ENCODE peak calls at places on chromosomes 5 and 9, in six cellular contexts. F, U, R, Y, G and O are unnamed samples.

GRCh38 chr9:19992556-19992955 is 203.7 kb upstream of the SLC24A2 start:
- DNase-seq in G (no peak), F (no peak), R (no peak), Y (no peak), U (no peak), O (no peak)

GRCh38 chr9:76215066-76215465 is 179.2 kb downstream of the RFK start:
- DNase-seq in Y (no peak), F (peak), U (no peak), R (no peak), G (no peak), O (no peak)

GRCh38 chr9:21682981-21683380 is 119.5 kb upstream of the MTAP start:
- DNase-seq in R (no peak), Y (no peak), U (no peak), G (no peak), F (peak), O (no peak)

GRCh38 chr5:24320633-24321032 is 324.1 kb downstream of the CDH10 start:
- DNase-seq in Y (no peak), F (no peak), G (no peak), R (no peak), U (no peak), O (no peak)

GRCh38 chr5:110900829-110901228 is 162.0 kb downstream of the SLC25A46 start:
- DNase-seq in G (no peak), R (no peak), F (no peak), Y (no peak), U (no peak), O (no peak)

GRCh38 chr5:124662261-124662781 is 84.1 kb downstream of the ZNF608 start:
- DNase-seq in F (peak), R (no peak), U (peak), G (peak), Y (no peak), O (no peak)

GRCh38 chr5:13994606-13995336 is 50.3 kb upstream of the DNAH5 start:
- DNase-seq in U (no peak), F (no peak), R (no peak), G (no peak), Y (no peak), O (no peak)

GRCh38 chr5:54628049-54628448 is 110.5 kb downstream of the SNX18 start:
- DNase-seq in R (no peak), U (no peak), Y (peak), F (no peak), G (no peak), O (no peak)

GRCh38 chr5:172380992-172381643 is 73.2 kb downstream of the SH3PXD2B start:
- DNase-seq in F (no peak), U (no peak), R (no peak), G (no peak), Y (no peak), O (no peak)

GRCh38 chr9:133375724-133376654 is at the start of the genes STKLD1 and SURF4:
- DNase-seq in R (peak), Y (peak), U (peak), F (peak), G (peak), O (peak)

GRCh38 chr9:130499804-130500263 is 55.1 kb downstream of the ASS1 start:
- DNase-seq in G (peak), Y (peak), U (no peak), R (no peak), F (no peak), O (no peak)

GRCh38 chr5:95841914-95842812 is 19.6 kb upstream of the GLRX start:
- DNase-seq in U (no peak), R (no peak), Y (peak), F (no peak), G (no peak), O (no peak)

GRCh38 chr5:1513326-1514026 is 10.3 kb downstream of the LPCAT1 start:
- DNase-seq in R (no peak), Y (no peak), G (no peak), U (no peak), F (no peak), O (no peak)

GRCh38 chr5:95609711-95610110 is 10.2 kb upstream of the GPR150 start:
- DNase-seq in G (no peak), F (no peak), Y (no peak), R (no peak), U (no peak), O (no peak)

GRCh38 chr5:168822745-168823281 is 243.6 kb upstream of the PANK3 start:
- DNase-seq in U (no peak), F (no peak), Y (no peak), G (no peak), R (peak), O (peak)

GRCh38 chr9:126146254-126147145 is 180.1 kb upstream of the MVB12B start:
- DNase-seq in F (peak), U (peak), Y (peak), R (peak), G (peak), O (peak)

GRCh38 chr9:21455320-21455719 is 15.1 kb downstream of the IFNA1 start:
- DNase-seq in U (no peak), Y (peak), F (peak), G (peak), R (no peak), O (peak)

GRCh38 chr5:55737793-55738192 is at the start of gene DDX4:
- DNase-seq in G (no peak), F (no peak), U (no peak), R (no peak), Y (no peak), O (no peak)

GRCh38 chr9:105246656-105247162 is 2.3 kb downstream of the SLC44A1 start:
- DNase-seq in F (no peak), G (no peak), Y (no peak), R (no peak), U (no peak), O (no peak)

GRCh38 chr9:105244274-105244995 is at the start of gene SLC44A1:
- DNase-seq in G (peak), U (peak), F (peak), Y (peak), R (peak), O (peak)

GRCh38 chr9:105245720-105246161 is 1.3 kb downstream of the SLC44A1 start:
- DNase-seq in G (no peak), Y (no peak), R (no peak), U (no peak), F (peak), O (no peak)

GRCh38 chr9:105243935-105244273 is 547 bp upstream of the SLC44A1 start:
- DNase-seq in Y (no peak), F (no peak), G (no peak), R (no peak), U (no peak), O (no peak)

GRCh38 chr9:105244996-105245719 is 707 bp downstream of the SLC44A1 start:
- DNase-seq in U (no peak), F (peak), R (no peak), Y (no peak), G (peak), O (peak)
- TF ChIP-seq POLR2A in U (no peak), F (no peak), R (no peak), Y (no peak), G (no peak), O (no peak)

GRCh38 chr5:120872292-120872691 is 408.2 kb downstream of the PRR16 start:
- DNase-seq in Y (no peak), F (no peak), U (no peak), R (no peak), G (no peak), O (no peak)

GRCh38 chr5:120869831-120870230 is 405.7 kb downstream of the PRR16 start:
- DNase-seq in Y (no peak), U (no peak), F (no peak), G (no peak), R (no peak), O (no peak)

GRCh38 chr5:120874463-120874862 is 410.4 kb downstream of the PRR16 start:
- DNase-seq in R (no peak), Y (no peak), F (no peak), G (no peak), U (no peak), O (no peak)

GRCh38 chr5:120873083-120873482 is 409.0 kb downstream of the PRR16 start:
- DNase-seq in F (peak), Y (no peak), U (no peak), G (no peak), R (no peak), O (no peak)
- TF ChIP-seq MYC in F (no peak), Y (no peak), U (no peak), G (no peak), R (no peak), O (no peak)

DNA sequence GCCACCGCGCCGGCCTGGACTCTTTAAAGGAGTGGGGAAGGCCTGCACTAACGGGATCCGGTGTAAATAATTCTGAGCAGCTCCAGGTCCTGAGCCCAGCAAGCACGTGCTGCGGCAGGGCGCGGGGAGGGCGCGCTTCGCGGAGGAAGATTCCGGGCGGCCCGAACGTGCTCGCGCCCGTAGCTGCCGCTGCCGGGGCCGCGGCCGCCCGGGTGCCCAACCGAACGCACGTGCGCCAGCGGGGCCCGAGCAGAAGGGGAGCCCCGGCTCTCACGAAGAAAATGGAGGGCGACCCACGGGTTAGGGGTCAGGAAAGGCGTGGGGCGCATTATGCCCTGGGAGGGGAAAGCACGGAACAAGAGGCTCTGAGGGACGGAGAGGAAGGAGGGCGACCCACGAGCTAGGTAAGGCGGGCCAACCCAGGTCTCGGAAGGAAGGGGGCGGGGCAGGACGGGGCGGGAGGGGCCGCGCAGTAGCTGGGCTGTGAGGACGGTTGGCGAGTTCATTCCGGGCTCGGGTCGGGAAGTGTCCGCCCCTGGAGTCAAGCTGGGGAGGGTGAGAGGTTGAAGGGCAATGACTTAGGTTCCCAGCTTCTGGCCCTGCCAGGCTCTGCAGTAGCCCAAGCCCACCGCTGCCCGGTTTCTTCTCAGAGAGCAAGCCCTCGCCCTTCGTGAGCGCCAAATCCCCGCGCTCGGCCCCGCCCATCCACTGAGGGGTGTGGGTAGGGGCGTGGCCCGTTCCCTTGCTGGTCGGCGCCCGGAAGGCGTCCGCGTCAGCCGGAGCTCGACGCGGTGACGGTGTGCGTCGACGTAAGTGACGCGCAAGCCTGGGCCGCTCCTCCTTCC is at the start of gene ZNF131:
- DNase-seq in F (peak), U (peak), G (peak), Y (peak), R (peak), O (peak)
- TF ChIP-seq POLR2A in F (peak), U (peak), G (peak), Y (peak), R (peak), O (peak)

GRCh38 chr9:89601856-89602562 is 2.8 kb upstream of the GADD45G start:
- DNase-seq in Y (no peak), G (no peak), R (no peak), F (no peak), U (no peak), O (no peak)

GRCh38 chr9:89604463-89605180 is at the start of gene GADD45G:
- DNase-seq in U (peak), G (peak), F (peak), Y (no peak), R (no peak), O (peak)

GRCh38 chr9:89605181-89606048 is 603 bp downstream of the GADD45G start:
- DNase-seq in U (peak), Y (no peak), G (no peak), F (peak), R (no peak), O (peak)

GRCh38 chr9:89602978-89603628 is 1.7 kb upstream of the GADD45G start:
- DNase-seq in F (peak), G (peak), U (peak), R (peak), Y (peak), O (peak)

DNA sequence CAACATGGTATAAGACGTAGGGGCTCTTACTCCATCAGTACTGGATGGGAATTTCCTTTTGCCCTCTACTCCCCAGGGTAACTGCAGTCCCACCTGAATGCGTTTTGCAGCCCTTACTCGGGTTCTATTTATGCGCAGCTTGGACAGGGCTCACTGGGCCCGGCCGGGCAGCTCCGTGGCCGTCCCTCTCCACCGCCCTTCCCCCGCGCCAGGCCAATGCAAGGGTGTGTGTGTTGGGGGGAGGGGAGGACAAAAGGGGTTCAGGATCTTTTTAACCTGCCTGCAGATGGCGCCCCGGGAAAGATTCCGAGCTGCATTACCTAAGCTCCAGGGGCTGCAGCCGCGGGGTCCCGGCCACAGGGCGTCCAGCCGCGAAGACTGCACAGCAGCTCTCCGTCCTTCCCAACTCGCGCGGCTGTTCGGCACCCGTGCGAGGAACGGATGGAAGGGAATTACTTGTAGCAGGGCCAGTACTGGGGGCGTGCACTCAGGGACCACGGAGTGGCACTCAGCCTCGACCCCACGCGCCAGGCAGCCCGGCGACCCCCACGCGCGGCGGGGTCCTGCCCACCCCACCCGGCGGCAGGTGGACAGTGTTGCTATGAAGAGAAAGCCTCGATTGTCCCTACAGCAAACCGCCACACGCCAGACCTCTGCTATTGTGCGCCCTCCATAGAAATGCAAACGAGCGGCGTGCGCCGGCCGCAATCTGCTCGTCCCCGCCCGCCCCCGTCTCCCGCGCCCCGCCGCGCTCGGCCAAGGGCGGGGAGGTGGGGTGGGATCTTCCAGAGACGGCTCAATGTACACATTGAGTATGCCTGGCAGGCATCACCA is 966 bp upstream of the GADD45G start:
- DNase-seq in G (peak), U (peak), R (no peak), F (peak), Y (peak), O (peak)
- TF ChIP-seq MYC in G (no peak), U (no peak), R (no peak), F (no peak), Y (no peak), O (no peak)

GRCh38 chr5:31531888-31532710 is at the start of the genes C5orf22 and DROSHA:
- DNase-seq in U (peak), Y (peak), F (peak), R (peak), G (peak), O (peak)
- TF ChIP-seq POLR2A in U (peak), Y (peak), F (peak), R (peak), G (peak), O (peak)

DNA sequence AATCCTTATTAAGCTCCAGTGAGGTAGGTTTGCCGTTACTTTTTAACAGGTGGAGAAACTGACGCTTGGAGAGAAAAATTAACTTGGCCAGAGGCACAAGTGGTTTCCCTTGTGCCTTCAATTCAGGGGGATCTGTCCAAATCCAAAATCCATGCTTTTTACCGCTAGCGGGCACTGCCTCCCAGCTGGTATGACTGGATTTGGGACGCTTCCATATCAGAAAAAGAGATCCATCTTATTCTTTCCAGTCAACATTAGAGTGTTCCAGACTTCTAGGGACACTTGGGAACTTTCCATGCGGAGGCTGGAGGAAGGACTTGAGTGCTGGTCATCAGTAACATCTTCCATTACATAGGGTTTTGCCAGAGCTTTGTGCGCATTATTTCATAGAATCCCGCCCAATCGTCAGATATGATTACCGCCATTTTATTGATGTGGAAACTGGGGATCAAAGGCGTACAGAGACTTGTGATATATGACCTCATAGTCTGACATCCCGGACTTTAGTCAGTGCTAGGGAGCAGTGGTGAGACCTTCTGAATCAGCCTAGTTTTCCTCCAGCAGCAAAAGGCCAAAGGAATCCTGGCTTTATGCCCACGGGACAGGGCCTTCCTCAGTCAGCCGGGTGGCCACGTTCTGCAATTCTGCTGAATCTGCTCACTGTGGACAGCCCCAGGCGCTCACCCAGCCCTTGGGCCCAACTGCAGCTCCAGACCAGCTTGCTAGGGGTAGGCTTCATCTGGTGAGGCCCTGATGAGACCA is 1.1 kb upstream of the GNPDA1 start:
- DNase-seq in G (no peak), F (peak), U (peak), R (no peak), Y (peak), O (no peak)
- TF ChIP-seq MYC in G (no peak), F (no peak), U (no peak), R (no peak), Y (no peak), O (no peak)

DNA sequence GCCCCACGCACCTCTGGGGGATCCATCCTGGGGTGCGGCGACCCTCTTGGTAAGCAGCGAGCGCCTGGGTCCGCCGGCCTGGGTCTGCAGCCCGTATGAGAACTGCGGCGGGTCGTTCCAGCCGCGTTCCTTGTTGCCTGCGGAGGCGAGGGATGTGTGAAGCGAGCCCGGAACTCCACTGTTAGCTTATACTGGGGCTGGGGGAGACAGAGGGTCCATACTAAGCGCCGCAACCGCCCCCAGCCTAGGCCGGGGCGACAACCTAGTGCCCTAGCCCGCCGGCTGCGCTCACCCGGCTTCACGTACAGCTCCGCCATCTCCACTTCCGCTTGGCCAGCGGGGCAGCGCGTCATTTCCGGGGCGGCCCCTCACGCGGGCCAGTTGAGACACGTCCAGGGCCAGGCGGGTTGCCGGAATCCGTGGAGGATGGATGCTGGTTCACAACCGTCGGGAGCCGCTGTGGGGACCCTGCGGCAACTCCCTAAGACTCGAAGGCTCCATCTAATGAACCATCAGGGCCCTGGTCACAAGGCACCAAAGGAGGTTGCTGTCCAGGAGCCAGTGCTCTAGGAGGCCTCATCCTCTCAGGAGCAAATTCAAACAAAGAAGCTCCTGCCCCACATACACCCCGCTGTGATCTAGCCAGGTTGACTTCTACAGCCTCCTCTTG is at the start of gene SRA1:
- DNase-seq in F (peak), R (peak), G (peak), Y (peak), U (peak), O (peak)
- TF ChIP-seq POLR2A in F (peak), R (peak), G (peak), Y (peak), U (peak), O (peak)

DNA sequence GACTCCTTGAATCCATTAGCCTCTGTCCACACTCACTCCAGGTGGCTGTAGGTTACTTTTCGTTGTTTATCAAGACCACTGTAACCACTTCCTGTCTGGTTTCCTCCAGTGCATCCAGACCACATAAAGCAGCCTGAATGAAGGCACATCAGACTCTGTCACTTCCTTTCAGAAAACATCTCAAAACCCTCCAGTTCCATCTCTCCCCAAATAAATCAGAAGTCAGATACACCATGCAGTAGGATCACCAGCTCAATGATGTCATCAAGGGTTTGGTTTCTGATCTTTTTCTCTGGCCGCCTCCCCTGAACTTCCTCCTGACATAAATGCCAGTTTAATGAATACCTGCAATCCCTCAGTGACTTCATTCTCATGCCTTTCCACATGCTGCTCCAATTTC is 161.2 kb downstream of the ZNF462 start:
- DNase-seq in R (peak), G (no peak), F (no peak), U (no peak), Y (no peak), O (peak)
- TF ChIP-seq MYC in R (no peak), G (no peak), F (no peak), U (no peak), Y (no peak), O (no peak)